ENCODE peak calls at places on chromosomes 12 and 14, in five cellular contexts. Z, P, L, B and Q are unnamed samples. For H3K4me1, the result is how much of the 10 kb centered on the place peaks cover.

GRCh38 chr12:46356655-46357437 is 15.7 kb downstream of the SLC38A2 start:
- DNase-seq in P (no peak), L (no peak), Z (no peak), B (no peak), Q (no peak)

GRCh38 chr12:3490848-3491382 is at the start of gene PRMT8:
- DNase-seq in L (no peak), Z (no peak), P (no peak), B (no peak), Q (no peak)

GRCh38 chr12:50257226-50258166 is 25.8 kb downstream of the LIMA1 start:
- DNase-seq in B (no peak), L (no peak), Z (no peak), P (peak), Q (no peak)

GRCh38 chr12:116609715-116610114 is 50.5 kb downstream of the MAP1LC3B2 start:
- DNase-seq in L (no peak), P (no peak), Z (no peak), B (no peak), Q (no peak)

GRCh38 chr12:116393859-116394650 is 116.6 kb upstream of the MED13L start:
- DNase-seq in Z (no peak), P (no peak), L (no peak), B (no peak), Q (no peak)

GRCh38 chr12:102468261-102468940 is 12.0 kb downstream of the IGF1 start:
- DNase-seq in P (no peak), Z (no peak), L (no peak), B (no peak), Q (no peak)

GRCh38 chr14:67526676-67527459 is 6.2 kb upstream of the PLEKHH1 start:
- DNase-seq in B (no peak), P (no peak), L (no peak), Z (no peak), Q (peak)

GRCh38 chr12:6450091-6450868 is 1.6 kb upstream of the TAPBPL start:
- DNase-seq in L (no peak), Z (no peak), B (no peak), P (no peak), Q (no peak)

GRCh38 chr14:91835920-91836843 is 31.2 kb downstream of the TC2N start:
- DNase-seq in Z (peak), B (no peak), P (peak), L (peak), Q (peak)

GRCh38 chr14:45253754-45254300 is 825 bp upstream of the MIS18BP1 start:
- DNase-seq in L (peak), P (peak), B (no peak), Z (no peak), Q (peak)

GRCh38 chr12:28374556-28374955 is 184.3 kb downstream of the CCDC91 start:
- DNase-seq in P (no peak), B (no peak), L (no peak), Z (no peak), Q (no peak)

GRCh38 chr12:130708648-130709047 is 7.5 kb downstream of the RIMBP2 start:
- DNase-seq in B (no peak), L (no peak), Z (no peak), P (no peak), Q (no peak)

GRCh38 chr12:105922670-105923102 is 216.1 kb downstream of the NUAK1 start:
- DNase-seq in L (no peak), Z (no peak), B (no peak), P (no peak), Q (no peak)

GRCh38 chr12:51389302-51389999 is 1.8 kb downstream of the GALNT6 start:
- DNase-seq in Z (no peak), P (no peak), L (no peak), B (no peak), Q (no peak)

GRCh38 chr14:38791862-38792261 is 311.2 kb downstream of the SEC23A start:
- DNase-seq in P (no peak), B (no peak), L (no peak), Z (no peak), Q (no peak)

GRCh38 chr12:57842342-57843294 is 3.9 kb downstream of the CTDSP2 start:
- DNase-seq in B (no peak), Z (no peak), L (no peak), P (no peak), Q (no peak)

GRCh38 chr14:65100905-65101541 is 1.3 kb downstream of the MAX start:
- DNase-seq in P (no peak), L (no peak), B (no peak), Z (no peak), Q (no peak)

GRCh38 chr14:97408937-97409860 is 612.0 kb downstream of the VRK1 start:
- DNase-seq in P (no peak), B (no peak), L (no peak), Z (no peak), Q (no peak)

GRCh38 chr12:123571343-123571813 is 13.0 kb upstream of the TMED2 start:
- DNase-seq in P (peak), Z (peak), B (peak), L (peak), Q (peak)

GRCh38 chr14:64549805-64550538 is at the start of gene PPP1R36:
- DNase-seq in B (peak), L (peak), P (no peak), Z (no peak), Q (no peak)

GRCh38 chr12:104439137-104439536 is 17.6 kb upstream of the CHST11 start:
- DNase-seq in B (no peak), P (no peak), L (no peak), Z (no peak), Q (no peak)

GRCh38 chr12:111757361-111758119 is 9.2 kb upstream of the ALDH2 start:
- DNase-seq in Z (no peak), B (peak), P (no peak), L (peak), Q (no peak)

GRCh38 chr12:72368719-72369505 is 96.7 kb downstream of the TRHDE start:
- DNase-seq in Z (no peak), P (no peak), L (no peak), B (no peak), Q (no peak)

GRCh38 chr14:100234511-100234910 is 4.4 kb upstream of the YY1 start:
- DNase-seq in P (no peak), L (no peak), B (no peak), Z (no peak), Q (no peak)

GRCh38 chr12:82505150-82505549 is 146.8 kb downstream of the METTL25 start:
- DNase-seq in P (no peak), Z (no peak), L (no peak), B (no peak), Q (no peak)

GRCh38 chr12:76137611-76138010 is 53.1 kb upstream of the NAP1L1 start:
- DNase-seq in L (no peak), P (no peak), B (no peak), Z (no peak), Q (no peak)

GRCh38 chr14:51653096-51653814 is 1.5 kb downstream of the FRMD6 start:
- DNase-seq in Z (no peak), B (no peak), L (no peak), P (no peak), Q (peak)

GRCh38 chr12:92665496-92665895 is 37.3 kb upstream of the PLEKHG7 start:
- DNase-seq in P (no peak), L (no peak), B (no peak), Z (no peak), Q (no peak)
- H3K4me1 ChIP-seq in P (under half), L (under half), B (under half), Z (under half), Q (under half)

DNA sequence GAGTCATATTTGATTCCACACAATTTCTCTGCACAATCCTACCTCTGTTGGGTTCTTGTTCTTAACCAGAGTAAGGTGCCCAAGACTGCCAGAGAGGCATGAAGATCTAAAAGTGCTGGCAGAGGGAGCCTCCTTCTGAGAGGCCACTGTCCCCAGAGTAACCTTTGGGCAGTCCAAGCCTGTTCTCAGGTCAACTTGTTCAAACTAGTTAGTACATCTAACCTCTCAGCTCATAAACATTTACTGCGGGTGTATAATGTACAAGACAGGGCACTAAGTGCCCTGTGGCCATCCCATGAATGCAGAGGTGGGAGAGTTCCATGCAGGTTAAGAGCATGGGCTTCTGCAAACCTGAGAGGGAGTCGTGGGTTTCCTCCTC is 4.7 kb downstream of the VDR start:
- DNase-seq in B (no peak), Z (no peak), P (no peak), L (no peak), Q (no peak)
- H3K4me1 ChIP-seq in B (under half), Z (under half), P (under half), L (under half), Q (under half)

GRCh38 chr12:132498931-132499330 is 9.0 kb downstream of the FBRSL1 start:
- DNase-seq in B (no peak), L (no peak), P (no peak), Z (no peak), Q (no peak)
- H3K4me1 ChIP-seq in B (under half), L (half or more), P (under half), Z (half or more), Q (under half)

GRCh38 chr12:11130999-11131398 is 3.4 kb downstream of the TAS2R30 start:
- DNase-seq in L (no peak), Z (no peak), P (no peak), B (no peak), Q (no peak)
- H3K4me1 ChIP-seq in L (under half), Z (under half), P (under half), B (under half), Q (under half)

GRCh38 chr14:54589843-54590242 is 22.9 kb downstream of the SAMD4A start:
- DNase-seq in P (no peak), B (no peak), Z (no peak), L (no peak), Q (no peak)

GRCh38 chr14:54589076-54589475 is 22.1 kb downstream of the SAMD4A start:
- DNase-seq in Z (no peak), B (no peak), P (no peak), L (no peak), Q (no peak)

GRCh38 chr14:54591461-54592245 is 24.7 kb downstream of the SAMD4A start:
- DNase-seq in Z (no peak), L (no peak), B (no peak), P (no peak), Q (no peak)

GRCh38 chr14:54593860-54594259 is 26.9 kb downstream of the SAMD4A start:
- DNase-seq in Z (no peak), P (no peak), B (no peak), L (no peak), Q (no peak)

DNA sequence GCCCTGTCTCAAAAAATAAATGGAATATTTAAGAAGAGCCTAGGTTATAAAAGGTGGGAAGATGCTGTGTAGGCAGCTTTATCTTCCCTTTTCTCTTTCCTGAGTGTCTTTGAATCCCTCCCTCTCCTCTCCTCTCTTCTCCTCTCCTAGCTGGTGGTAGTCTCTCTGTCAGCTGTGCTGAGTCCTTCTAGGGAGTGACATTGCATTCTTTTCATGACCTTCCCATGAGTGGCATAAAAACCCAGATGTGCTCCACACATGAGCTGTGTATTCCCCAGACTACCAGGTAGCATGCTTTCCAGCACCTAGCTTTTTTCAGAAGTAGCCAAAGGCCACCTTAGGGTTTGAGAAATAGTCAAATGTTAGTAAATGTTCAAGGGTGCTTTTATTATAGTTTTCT is 23.6 kb downstream of the SAMD4A start:
- DNase-seq in L (no peak), P (no peak), B (no peak), Z (no peak), Q (no peak)
- H3K4me1 ChIP-seq in L (half or more), P (under half), B (under half), Z (under half), Q (under half)

GRCh38 chr14:68664225-68664681 is 128.6 kb downstream of the ZFP36L1 start:
- DNase-seq in P (peak), B (peak), Z (no peak), L (no peak), Q (no peak)
- H3K4me1 ChIP-seq in P (under half), B (under half), Z (half or more), L (half or more), Q (under half)

GRCh38 chr12:124757329-124757728 is 106.3 kb downstream of the SCARB1 start:
- DNase-seq in B (no peak), P (no peak), Z (no peak), L (no peak), Q (no peak)
- H3K4me1 ChIP-seq in B (under half), P (under half), Z (half or more), L (half or more), Q (under half)

GRCh38 chr12:68367903-68368302 is 35.7 kb upstream of the MDM1 start:
- DNase-seq in Z (no peak), B (no peak), P (no peak), L (no peak), Q (no peak)

GRCh38 chr12:68368332-68368731 is 36.2 kb upstream of the MDM1 start:
- DNase-seq in Z (no peak), L (no peak), P (no peak), B (no peak), Q (no peak)

GRCh38 chr12:68373836-68374314 is 41.7 kb upstream of the MDM1 start:
- DNase-seq in P (no peak), Z (no peak), B (no peak), L (no peak), Q (no peak)

GRCh38 chr12:68370006-68370590 is 37.9 kb upstream of the MDM1 start:
- DNase-seq in Z (no peak), P (no peak), L (no peak), B (no peak), Q (no peak)

DNA sequence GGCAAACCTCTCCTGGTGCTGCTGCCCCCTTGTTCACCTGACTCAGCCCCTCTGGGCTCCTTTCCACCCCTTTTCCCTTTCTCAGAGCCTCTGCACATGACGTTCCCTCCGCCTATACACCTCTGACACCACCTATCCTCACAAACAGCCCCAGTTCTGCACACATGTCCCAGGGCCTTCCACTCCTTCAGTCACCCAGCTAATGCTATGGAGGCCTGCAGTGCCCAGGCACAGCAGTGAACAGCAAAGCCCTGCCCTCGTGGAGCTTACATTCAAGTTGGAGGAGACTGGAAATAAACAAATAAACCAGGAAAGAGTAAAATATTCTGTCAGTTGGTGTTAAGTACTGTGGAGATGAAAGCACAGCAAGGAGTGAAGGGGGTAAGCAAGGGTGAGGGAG is 38.5 kb upstream of the MDM1 start:
- DNase-seq in B (no peak), P (no peak), Z (no peak), L (no peak), Q (no peak)
- H3K4me1 ChIP-seq in B (under half), P (under half), Z (under half), L (under half), Q (under half)

GRCh38 chr12:66010787-66011547 is 119.6 kb downstream of the LLPH start:
- DNase-seq in B (no peak), L (no peak), P (no peak), Z (no peak), Q (no peak)
- H3K4me1 ChIP-seq in B (under half), L (under half), P (under half), Z (under half), Q (under half)

DNA sequence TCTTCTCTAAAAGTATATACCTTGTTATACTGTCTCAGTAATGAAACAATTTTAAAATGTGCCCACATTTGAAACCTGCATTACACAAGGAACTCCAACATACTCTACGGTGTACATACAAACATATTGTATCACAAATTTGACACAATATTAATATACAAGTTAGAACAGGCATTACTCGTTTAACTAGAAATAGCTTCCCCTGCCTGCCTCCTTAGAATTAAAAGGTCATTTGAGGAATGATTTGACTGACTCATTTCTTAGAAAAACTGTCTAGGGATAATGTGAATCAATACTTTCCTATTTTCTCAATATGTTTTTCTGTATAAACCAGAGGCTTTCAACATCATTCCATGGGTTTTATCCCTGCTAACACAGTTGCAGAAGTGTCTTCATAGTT is 73.7 kb downstream of the STON2 start:
- DNase-seq in B (no peak), L (no peak), P (no peak), Z (no peak), Q (no peak)
- H3K4me1 ChIP-seq in B (under half), L (under half), P (under half), Z (under half), Q (under half)